ENCODE peak calls at places on chromosomes 1 and 21, in six cellular contexts. One of them, this sample, is unnamed.

GRCh38 chr1:15272009-15272781 is 25.2 kb downstream of the FHAD1 start:
- DNase-seq in sigmoid colon: peak
- DNase-seq in spleen: no peak
- DNase-seq in mammary epithelial cell: peak
- DNase-seq in neural progenitor cell: peak
- DNase-seq in GM12865: peak
- DNase-seq in this sample: peak

GRCh38 chr1:34681481-34682451 is 73.1 kb upstream of the GJB5 start:
- DNase-seq in sigmoid colon: no peak
- DNase-seq in spleen: no peak
- DNase-seq in mammary epithelial cell: peak
- DNase-seq in neural progenitor cell: peak
- DNase-seq in GM12865: peak
- DNase-seq in this sample: peak

GRCh38 chr1:91650764-91651163 is 150.1 kb downstream of the CDC7 start:
- DNase-seq in sigmoid colon: peak
- DNase-seq in spleen: no peak
- DNase-seq in mammary epithelial cell: peak
- DNase-seq in neural progenitor cell: no peak
- DNase-seq in GM12865: peak
- DNase-seq in this sample: peak

GRCh38 chr1:229514578-229515275 is 6.6 kb upstream of the NUP133 start:
- DNase-seq in sigmoid colon: peak
- DNase-seq in spleen: no peak
- DNase-seq in mammary epithelial cell: peak
- DNase-seq in neural progenitor cell: peak
- DNase-seq in GM12865: peak
- DNase-seq in this sample: peak

GRCh38 chr1:221611930-221612777 is 129.7 kb downstream of the DUSP10 start:
- DNase-seq in sigmoid colon: peak
- DNase-seq in spleen: no peak
- DNase-seq in mammary epithelial cell: peak
- DNase-seq in neural progenitor cell: no peak
- DNase-seq in GM12865: no peak
- DNase-seq in this sample: peak

GRCh38 chr1:31031330-31032143 is 34.0 kb downstream of the PUM1 start:
- DNase-seq in sigmoid colon: no peak
- DNase-seq in spleen: no peak
- DNase-seq in mammary epithelial cell: no peak
- DNase-seq in neural progenitor cell: no peak
- DNase-seq in GM12865: no peak
- DNase-seq in this sample: no peak

GRCh38 chr1:39164256-39164655 is 40.2 kb upstream of the MACF1 start:
- DNase-seq in sigmoid colon: no peak
- DNase-seq in spleen: no peak
- DNase-seq in mammary epithelial cell: no peak
- DNase-seq in neural progenitor cell: no peak
- DNase-seq in GM12865: no peak
- DNase-seq in this sample: no peak

GRCh38 chr1:84797603-84798002 is 95.4 kb downstream of the LPAR3 start:
- DNase-seq in sigmoid colon: no peak
- DNase-seq in spleen: no peak
- DNase-seq in mammary epithelial cell: peak
- DNase-seq in neural progenitor cell: no peak
- DNase-seq in GM12865: no peak
- DNase-seq in this sample: no peak

GRCh38 chr1:54273092-54273836 is 73.3 kb downstream of the MRPL37 start:
- DNase-seq in sigmoid colon: peak
- DNase-seq in spleen: no peak
- DNase-seq in mammary epithelial cell: no peak
- DNase-seq in neural progenitor cell: peak
- DNase-seq in GM12865: peak
- DNase-seq in this sample: peak

GRCh38 chr1:47244339-47244862 is 12.4 kb upstream of the TAL1 start:
- DNase-seq in sigmoid colon: no peak
- DNase-seq in spleen: no peak
- DNase-seq in mammary epithelial cell: no peak
- DNase-seq in neural progenitor cell: no peak
- DNase-seq in GM12865: no peak
- DNase-seq in this sample: no peak

GRCh38 chr1:150576794-150577556 is 2.4 kb downstream of the MCL1 start:
- DNase-seq in sigmoid colon: peak
- DNase-seq in spleen: no peak
- DNase-seq in mammary epithelial cell: no peak
- DNase-seq in neural progenitor cell: no peak
- DNase-seq in GM12865: peak
- DNase-seq in this sample: peak

DNA sequence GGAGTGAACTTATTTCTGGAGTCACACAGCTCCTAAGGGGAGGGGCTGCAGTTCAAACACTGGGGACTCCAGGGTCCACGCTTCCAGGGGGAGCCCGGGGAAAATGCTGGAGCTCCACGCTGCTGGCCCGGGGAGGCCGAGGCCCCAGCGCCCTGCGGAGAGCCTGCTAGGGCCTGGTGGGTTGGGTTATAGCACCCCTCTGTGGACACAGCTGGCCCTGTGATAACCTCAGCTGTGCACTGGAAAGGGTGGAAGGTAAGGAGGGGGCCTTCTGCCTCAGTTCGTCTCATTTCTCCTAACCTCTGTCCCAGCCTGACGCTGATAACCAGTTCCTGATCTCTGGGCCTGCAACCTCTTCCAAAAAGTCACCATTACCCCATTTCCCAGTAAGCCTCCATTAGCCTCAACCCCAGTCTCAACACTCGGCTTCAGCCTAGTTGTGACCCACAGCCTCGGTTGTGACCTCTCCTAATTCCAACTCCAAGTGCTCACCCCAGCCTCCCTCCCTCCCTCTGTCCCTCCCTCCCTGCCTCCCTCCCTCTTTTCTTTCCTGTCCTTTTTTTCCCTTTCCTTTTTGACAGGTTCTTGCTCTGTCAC is 7.1 kb downstream of the NBL1 start:
- DNase-seq in sigmoid colon: peak
- DNase-seq in spleen: no peak
- DNase-seq in mammary epithelial cell: no peak
- DNase-seq in neural progenitor cell: peak
- DNase-seq in GM12865: peak
- DNase-seq in this sample: peak
- H3K4me3 ChIP-seq in sigmoid colon: no peak
- H3K4me3 ChIP-seq in spleen: no peak
- H3K4me3 ChIP-seq in mammary epithelial cell: no peak
- H3K4me3 ChIP-seq in neural progenitor cell: no peak
- H3K4me3 ChIP-seq in GM12865: no peak
- H3K4me3 ChIP-seq in this sample: no peak

DNA sequence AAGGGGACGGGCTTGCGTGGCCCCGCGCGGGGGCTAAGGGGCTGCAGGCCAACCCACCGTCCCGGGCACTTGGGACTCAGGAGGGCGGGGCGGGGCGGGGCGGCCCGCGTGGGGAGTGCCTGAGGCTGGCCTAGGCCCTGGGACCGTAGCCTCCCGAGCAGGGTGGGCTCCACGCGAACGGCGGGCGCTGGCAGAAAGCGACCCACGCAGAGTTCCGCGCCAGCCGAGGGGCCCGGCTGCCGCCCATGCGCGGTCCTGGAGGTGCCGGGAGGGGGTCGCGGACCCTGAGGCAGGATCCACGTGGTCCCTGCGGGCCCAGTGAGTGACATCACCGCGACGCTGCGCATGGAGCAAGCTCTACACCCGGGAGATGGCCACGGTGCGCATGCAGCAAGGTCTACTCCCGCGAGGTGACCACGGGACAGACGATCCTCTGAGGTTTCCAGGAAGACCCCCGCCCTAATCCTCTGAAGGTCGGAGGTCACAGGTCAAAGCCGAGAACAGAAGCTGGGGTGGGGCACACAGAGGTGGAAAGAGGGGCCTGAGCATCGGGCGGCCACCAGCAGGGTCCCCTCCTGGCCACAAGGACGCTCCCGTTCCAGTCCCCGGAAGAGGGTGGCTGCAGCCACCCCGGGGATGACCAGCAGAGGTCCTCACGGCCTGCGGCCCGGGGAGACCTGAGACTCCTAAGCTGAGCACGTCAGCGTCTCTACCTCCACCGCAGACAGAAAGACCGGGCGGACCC is 13.5 kb upstream of the SLC19A1 start:
- DNase-seq in sigmoid colon: peak
- DNase-seq in spleen: peak
- DNase-seq in mammary epithelial cell: peak
- DNase-seq in neural progenitor cell: peak
- DNase-seq in GM12865: peak
- DNase-seq in this sample: peak
- TF ChIP-seq CTCF in sigmoid colon: peak
- TF ChIP-seq CTCF in spleen: peak
- TF ChIP-seq CTCF in mammary epithelial cell: peak
- TF ChIP-seq CTCF in neural progenitor cell: peak
- TF ChIP-seq CTCF in GM12865: peak
- TF ChIP-seq CTCF in this sample: peak

GRCh38 chr1:11991969-11992676 is 11.9 kb downstream of the MFN2 start:
- DNase-seq in sigmoid colon: no peak
- DNase-seq in spleen: no peak
- DNase-seq in mammary epithelial cell: no peak
- DNase-seq in neural progenitor cell: no peak
- DNase-seq in GM12865: no peak
- DNase-seq in this sample: no peak
- H3K4me3 ChIP-seq in sigmoid colon: no peak
- H3K4me3 ChIP-seq in spleen: no peak
- H3K4me3 ChIP-seq in mammary epithelial cell: no peak
- H3K4me3 ChIP-seq in neural progenitor cell: no peak
- H3K4me3 ChIP-seq in GM12865: no peak
- H3K4me3 ChIP-seq in this sample: no peak

GRCh38 chr1:198797656-198798055 is 158.8 kb downstream of the PTPRC start:
- DNase-seq in sigmoid colon: no peak
- DNase-seq in spleen: no peak
- DNase-seq in mammary epithelial cell: no peak
- DNase-seq in neural progenitor cell: no peak
- DNase-seq in GM12865: no peak
- DNase-seq in this sample: no peak

GRCh38 chr1:198794498-198794897 is 155.7 kb downstream of the PTPRC start:
- DNase-seq in sigmoid colon: no peak
- DNase-seq in spleen: no peak
- DNase-seq in mammary epithelial cell: peak
- DNase-seq in neural progenitor cell: no peak
- DNase-seq in GM12865: no peak
- DNase-seq in this sample: peak

GRCh38 chr1:198798923-198799386 is 160.1 kb downstream of the PTPRC start:
- DNase-seq in sigmoid colon: no peak
- DNase-seq in spleen: no peak
- DNase-seq in mammary epithelial cell: no peak
- DNase-seq in neural progenitor cell: no peak
- DNase-seq in GM12865: peak
- DNase-seq in this sample: no peak
- TF ChIP-seq CTCF in sigmoid colon: no peak
- TF ChIP-seq CTCF in spleen: no peak
- TF ChIP-seq CTCF in mammary epithelial cell: peak
- TF ChIP-seq CTCF in neural progenitor cell: no peak
- TF ChIP-seq CTCF in GM12865: no peak
- TF ChIP-seq CTCF in this sample: no peak

GRCh38 chr1:5599541-5599940 is 392.7 kb downstream of the NPHP4 start:
- DNase-seq in sigmoid colon: no peak
- DNase-seq in spleen: no peak
- DNase-seq in mammary epithelial cell: no peak
- DNase-seq in neural progenitor cell: no peak
- DNase-seq in GM12865: no peak
- DNase-seq in this sample: no peak
- H3K4me3 ChIP-seq in sigmoid colon: no peak
- H3K4me3 ChIP-seq in spleen: no peak
- H3K4me3 ChIP-seq in mammary epithelial cell: no peak
- H3K4me3 ChIP-seq in neural progenitor cell: no peak
- H3K4me3 ChIP-seq in GM12865: no peak
- H3K4me3 ChIP-seq in this sample: no peak

GRCh38 chr1:207405814-207406213 is 48.3 kb upstream of the CR2 start:
- DNase-seq in sigmoid colon: no peak
- DNase-seq in spleen: no peak
- DNase-seq in mammary epithelial cell: no peak
- DNase-seq in neural progenitor cell: no peak
- DNase-seq in GM12865: no peak
- DNase-seq in this sample: no peak
- TF ChIP-seq CTCF in sigmoid colon: no peak
- TF ChIP-seq CTCF in spleen: peak
- TF ChIP-seq CTCF in mammary epithelial cell: no peak
- TF ChIP-seq CTCF in neural progenitor cell: no peak
- TF ChIP-seq CTCF in GM12865: no peak
- TF ChIP-seq CTCF in this sample: no peak

GRCh38 chr1:181129771-181130606 is 41.5 kb downstream of the IER5 start:
- DNase-seq in sigmoid colon: no peak
- DNase-seq in spleen: no peak
- DNase-seq in mammary epithelial cell: no peak
- DNase-seq in neural progenitor cell: no peak
- DNase-seq in GM12865: peak
- DNase-seq in this sample: no peak

GRCh38 chr1:181126871-181127587 is 38.5 kb downstream of the IER5 start:
- DNase-seq in sigmoid colon: no peak
- DNase-seq in spleen: no peak
- DNase-seq in mammary epithelial cell: peak
- DNase-seq in neural progenitor cell: no peak
- DNase-seq in GM12865: no peak
- DNase-seq in this sample: no peak

GRCh38 chr1:181127898-181128453 is 39.5 kb downstream of the IER5 start:
- DNase-seq in sigmoid colon: no peak
- DNase-seq in spleen: no peak
- DNase-seq in mammary epithelial cell: no peak
- DNase-seq in neural progenitor cell: no peak
- DNase-seq in GM12865: peak
- DNase-seq in this sample: no peak

GRCh38 chr1:181131255-181131901 is 42.9 kb downstream of the IER5 start:
- DNase-seq in sigmoid colon: no peak
- DNase-seq in spleen: peak
- DNase-seq in mammary epithelial cell: no peak
- DNase-seq in neural progenitor cell: no peak
- DNase-seq in GM12865: peak
- DNase-seq in this sample: no peak

GRCh38 chr1:181128592-181129497 is 40.3 kb downstream of the IER5 start:
- DNase-seq in sigmoid colon: no peak
- DNase-seq in spleen: peak
- DNase-seq in mammary epithelial cell: no peak
- DNase-seq in neural progenitor cell: peak
- DNase-seq in GM12865: peak
- DNase-seq in this sample: no peak
- H3K4me3 ChIP-seq in sigmoid colon: no peak
- H3K4me3 ChIP-seq in spleen: peak
- H3K4me3 ChIP-seq in mammary epithelial cell: no peak
- H3K4me3 ChIP-seq in neural progenitor cell: no peak
- H3K4me3 ChIP-seq in GM12865: peak
- H3K4me3 ChIP-seq in this sample: no peak

DNA sequence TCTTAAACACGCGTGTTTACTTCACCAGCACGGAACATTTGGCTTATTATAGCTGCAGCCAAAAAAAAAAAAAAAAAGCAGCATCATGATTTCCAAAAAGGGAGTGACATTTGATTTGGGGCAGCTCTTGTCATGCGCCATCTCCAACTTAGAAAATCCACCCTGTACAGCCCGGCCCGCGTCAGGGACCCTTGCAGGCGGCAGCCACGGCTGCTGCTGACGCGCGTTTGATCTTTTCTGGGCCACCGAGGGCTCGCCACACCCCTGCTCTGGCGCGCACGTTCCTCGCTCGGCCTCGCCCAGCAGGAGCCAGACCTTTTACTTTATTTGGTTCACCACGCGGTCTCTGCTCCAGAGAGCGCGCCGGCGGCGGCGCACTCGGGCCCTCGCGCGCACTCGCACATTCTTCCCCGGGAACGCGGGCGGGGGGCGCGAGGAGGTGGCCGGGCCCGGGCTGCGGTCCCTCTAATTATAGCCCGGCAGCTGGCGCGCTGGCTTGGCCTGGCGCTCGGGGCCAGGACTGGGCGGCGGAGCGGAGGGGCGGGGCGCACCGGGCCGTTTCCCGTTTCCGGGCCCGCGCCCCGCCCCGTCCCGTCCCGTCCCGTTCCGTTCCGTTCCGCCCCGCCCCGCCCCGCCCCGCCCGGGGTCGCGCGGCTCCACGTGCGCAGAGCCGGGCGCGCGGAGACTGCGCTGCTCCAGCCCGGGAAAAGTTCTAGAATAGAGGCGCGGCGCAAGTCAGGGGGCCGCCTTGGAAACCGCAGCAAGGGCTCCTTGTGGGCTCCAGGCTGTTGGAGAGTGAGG is 10.2 kb downstream of the IRF2BP2 start:
- DNase-seq in sigmoid colon: peak
- DNase-seq in spleen: peak
- DNase-seq in mammary epithelial cell: peak
- DNase-seq in neural progenitor cell: peak
- DNase-seq in GM12865: peak
- DNase-seq in this sample: peak
- TF ChIP-seq CTCF in sigmoid colon: no peak
- TF ChIP-seq CTCF in spleen: peak
- TF ChIP-seq CTCF in mammary epithelial cell: no peak
- TF ChIP-seq CTCF in neural progenitor cell: peak
- TF ChIP-seq CTCF in GM12865: no peak
- TF ChIP-seq CTCF in this sample: no peak

This sample was measured in fibroblast of the aortic adventitia.